ENCODE peak calls at places on chromosomes 3 and 15, in four cellular contexts. One of them, this sample, is unnamed.

GRCh38 chr15:81336568-81336967 is 12.6 kb upstream of the STARD5 start:
- DNase-seq in HepG2: peak; percentile 12
- DNase-seq in H1: no peak
- DNase-seq in K562: no peak
- DNase-seq in this sample: peak; percentile 21

GRCh38 chr3:71423151-71423906 is 160.2 kb downstream of the FOXP1 start:
- DNase-seq in HepG2: no peak
- DNase-seq in K562: peak; percentile 39
- DNase-seq in H1: no peak
- DNase-seq in this sample: peak; percentile 36

GRCh38 chr3:46959169-46959515 is 17.4 kb downstream of the CCDC12 start:
- DNase-seq in HepG2: no peak
- DNase-seq in K562: no peak
- DNase-seq in H1: no peak
- DNase-seq in this sample: no peak

GRCh38 chr3:188693435-188693834 is 478.3 kb upstream of the TPRG1 start:
- DNase-seq in HepG2: no peak
- DNase-seq in K562: no peak
- DNase-seq in H1: no peak
- DNase-seq in this sample: no peak

GRCh38 chr3:100810671-100811070 is 101.4 kb downstream of the TFG start:
- DNase-seq in HepG2: no peak
- DNase-seq in K562: no peak
- DNase-seq in H1: no peak
- DNase-seq in this sample: no peak

GRCh38 chr15:96321422-96322391 is 8.8 kb upstream of the NR2F2 start:
- DNase-seq in K562: no peak
- DNase-seq in H1: no peak
- DNase-seq in HepG2: no peak
- DNase-seq in this sample: no peak

GRCh38 chr15:68994149-68994548 is 20.3 kb upstream of the NOX5 start:
- DNase-seq in K562: no peak
- DNase-seq in H1: no peak
- DNase-seq in HepG2: no peak
- DNase-seq in this sample: no peak

GRCh38 chr3:46908294-46908985 is 30.9 kb downstream of the PTH1R start:
- DNase-seq in H1: no peak
- DNase-seq in K562: no peak
- DNase-seq in HepG2: no peak
- DNase-seq in this sample: no peak

GRCh38 chr15:68203956-68204355 is 1.2 kb downstream of the CALML4 start:
- DNase-seq in HepG2: no peak
- DNase-seq in K562: no peak
- DNase-seq in H1: no peak
- DNase-seq in this sample: no peak

GRCh38 chr3:23671901-23672589 is 133.7 kb upstream of the UBE2E1 start:
- DNase-seq in HepG2: no peak
- DNase-seq in K562: no peak
- DNase-seq in H1: no peak
- DNase-seq in this sample: no peak

GRCh38 chr3:192833177-192833890 is 84.3 kb downstream of the MB21D2 start:
- DNase-seq in H1: no peak
- DNase-seq in K562: no peak
- DNase-seq in HepG2: no peak
- DNase-seq in this sample: no peak

GRCh38 chr3:18112976-18113766 is 312.0 kb downstream of the SATB1 start:
- DNase-seq in K562: no peak
- DNase-seq in H1: no peak
- DNase-seq in HepG2: no peak
- DNase-seq in this sample: no peak

GRCh38 chr3:152379415-152380042 is 110.8 kb downstream of the MBNL1 start:
- DNase-seq in K562: no peak
- DNase-seq in H1: no peak
- DNase-seq in HepG2: no peak
- DNase-seq in this sample: no peak
- H3K4me1 ChIP-seq in K562: peaks cover 3% of the 10 kb centered on the region
- H3K4me1 ChIP-seq in H1: peaks cover 8% of the 10 kb centered on the region
- H3K4me1 ChIP-seq in HepG2: peaks cover 42% of the 10 kb centered on the region
- H3K4me1 ChIP-seq in this sample: peaks cover 70% of the 10 kb centered on the region

DNA sequence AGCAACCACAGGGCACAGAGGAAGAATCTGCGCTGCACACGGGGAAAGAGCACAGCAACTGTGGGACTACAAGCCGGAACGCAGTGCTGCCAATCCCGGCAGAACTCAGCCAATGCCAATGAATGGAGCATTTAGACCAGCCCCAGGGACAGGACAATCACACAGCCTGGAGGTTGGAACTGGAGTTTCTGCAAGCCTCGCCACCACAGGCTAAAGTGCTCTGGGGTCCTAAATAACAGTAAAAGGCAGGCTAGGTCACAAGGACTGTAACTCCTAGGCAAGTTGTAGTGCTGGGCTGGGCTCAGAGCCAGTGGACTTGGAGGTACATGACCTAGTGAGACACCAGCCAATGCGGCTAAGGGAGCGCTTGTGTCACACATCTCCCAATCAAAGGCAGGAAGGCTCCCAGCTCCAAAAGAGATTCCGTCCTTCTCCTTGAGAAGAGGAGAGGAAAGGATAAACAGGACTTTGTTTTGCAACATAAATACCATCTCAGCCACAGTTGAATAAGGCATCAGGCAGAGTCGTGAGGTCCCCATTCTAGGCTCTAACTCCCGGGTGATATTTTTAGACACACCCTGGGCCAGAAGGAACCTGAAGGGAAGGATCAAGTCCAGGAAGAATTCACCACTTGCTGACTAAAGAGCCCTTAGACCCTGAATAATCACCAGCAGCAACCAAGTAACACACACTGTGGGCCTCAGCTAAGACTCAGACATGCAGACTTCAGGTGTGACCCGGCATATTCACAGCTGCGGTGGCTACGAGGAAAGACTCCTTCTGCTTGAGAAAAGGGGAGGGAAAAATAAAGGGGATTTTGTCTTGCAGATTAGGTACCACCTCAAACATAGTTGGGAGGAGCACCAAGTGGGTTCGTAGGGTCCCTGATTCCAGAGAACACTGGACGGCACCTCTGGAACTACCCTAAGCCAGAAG is 85.5 kb upstream of the XXYLT1 start:
- DNase-seq in H1: no peak
- DNase-seq in K562: no peak
- DNase-seq in HepG2: no peak
- DNase-seq in this sample: no peak
- TF ChIP-seq USF2 in H1: no peak
- TF ChIP-seq USF2 in K562: no peak
- TF ChIP-seq USF2 in HepG2: no peak
- TF ChIP-seq USF2 in this sample: no peak

GRCh38 chr3:123642182-123642956 is 57.5 kb upstream of the HACD2 start:
- DNase-seq in H1: peak; percentile 89
- DNase-seq in K562: peak; percentile 86
- DNase-seq in HepG2: peak; percentile 95
- DNase-seq in this sample: peak; percentile 79
- TF ChIP-seq RNF2 in H1: no peak
- TF ChIP-seq RNF2 in K562: no peak
- TF ChIP-seq RNF2 in HepG2: no peak
- TF ChIP-seq RNF2 in this sample: no peak

DNA sequence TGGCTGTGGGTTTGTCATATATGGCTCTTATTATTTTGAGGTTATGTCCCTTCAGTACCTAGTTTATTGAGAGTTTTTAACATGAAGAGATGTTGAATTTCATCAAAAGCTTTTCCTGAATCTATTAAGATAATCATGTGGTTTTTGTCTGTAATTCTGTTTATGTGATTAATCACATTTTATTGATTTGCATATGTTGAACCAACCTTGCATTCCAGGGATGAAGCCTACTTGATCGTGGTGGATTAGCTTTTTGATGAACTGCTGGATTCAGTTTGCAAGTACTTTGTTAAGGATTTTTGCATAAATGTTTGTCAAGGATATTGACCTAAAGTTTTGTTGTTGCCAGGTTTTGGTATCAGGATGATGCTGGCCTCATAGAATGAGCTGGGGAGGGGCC is 33.1 kb upstream of the IQCF2 start:
- DNase-seq in H1: no peak
- DNase-seq in K562: no peak
- DNase-seq in HepG2: no peak
- DNase-seq in this sample: no peak
- H3K4me1 ChIP-seq in H1: no peaks in the 10 kb centered on the region
- H3K4me1 ChIP-seq in K562: no peaks in the 10 kb centered on the region
- H3K4me1 ChIP-seq in HepG2: no peaks in the 10 kb centered on the region
- H3K4me1 ChIP-seq in this sample: no peaks in the 10 kb centered on the region

DNA sequence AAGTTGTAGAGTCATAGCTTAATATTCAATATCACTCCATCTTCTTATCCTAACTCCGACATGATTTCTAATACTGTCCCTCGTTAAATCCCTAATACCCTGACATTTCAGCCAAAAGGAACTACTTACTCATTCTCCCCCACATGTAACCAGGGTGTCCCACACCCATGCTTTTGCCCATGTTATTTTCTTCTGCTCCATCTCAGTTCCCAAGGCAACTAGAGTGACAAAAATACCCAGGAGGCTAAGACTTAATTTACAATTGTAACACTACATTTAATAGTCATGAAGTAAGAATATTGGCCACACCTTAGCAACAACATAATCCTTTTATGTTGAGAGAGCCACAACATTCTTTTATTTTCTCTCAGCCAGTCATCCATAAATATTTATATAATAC is 248.5 kb upstream of the TGFBR2 start:
- DNase-seq in K562: no peak
- DNase-seq in HepG2: no peak
- DNase-seq in H1: no peak
- DNase-seq in this sample: peak; percentile 33
- TF ChIP-seq USF2 in K562: no peak
- TF ChIP-seq USF2 in HepG2: no peak
- TF ChIP-seq USF2 in H1: no peak
- TF ChIP-seq USF2 in this sample: no peak

DNA sequence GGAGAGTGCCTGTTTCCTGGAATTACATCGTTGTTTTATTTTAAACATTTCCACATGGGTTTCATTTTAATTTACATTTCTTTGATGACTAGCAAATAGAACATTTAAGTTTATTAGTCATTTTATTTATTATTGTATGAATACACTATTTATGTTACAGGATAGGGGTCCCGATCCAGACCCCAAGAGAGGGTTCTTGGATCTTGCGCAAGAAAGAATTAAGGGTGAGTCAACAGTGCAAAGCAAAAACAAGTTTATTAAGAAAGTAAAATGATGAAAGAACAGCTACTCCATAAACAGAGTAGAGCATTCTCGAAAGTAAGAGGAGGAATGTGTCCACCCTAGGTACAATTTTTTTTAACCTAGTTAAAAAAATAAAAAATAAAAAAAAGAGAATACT is 539.5 kb downstream of the NAALADL2 start:
- DNase-seq in H1: no peak
- DNase-seq in HepG2: no peak
- DNase-seq in K562: no peak
- DNase-seq in this sample: no peak
- TF ChIP-seq RNF2 in H1: no peak
- TF ChIP-seq RNF2 in HepG2: no peak
- TF ChIP-seq RNF2 in K562: no peak
- TF ChIP-seq RNF2 in this sample: no peak

GRCh38 chr3:136021798-136022197 is 56.3 kb downstream of the PPP2R3A start:
- DNase-seq in K562: no peak
- DNase-seq in HepG2: no peak
- DNase-seq in H1: no peak
- DNase-seq in this sample: no peak
- H3K4me1 ChIP-seq in K562: no peaks in the 10 kb centered on the region
- H3K4me1 ChIP-seq in HepG2: no peaks in the 10 kb centered on the region
- H3K4me1 ChIP-seq in H1: no peaks in the 10 kb centered on the region
- H3K4me1 ChIP-seq in this sample: no peaks in the 10 kb centered on the region

DNA sequence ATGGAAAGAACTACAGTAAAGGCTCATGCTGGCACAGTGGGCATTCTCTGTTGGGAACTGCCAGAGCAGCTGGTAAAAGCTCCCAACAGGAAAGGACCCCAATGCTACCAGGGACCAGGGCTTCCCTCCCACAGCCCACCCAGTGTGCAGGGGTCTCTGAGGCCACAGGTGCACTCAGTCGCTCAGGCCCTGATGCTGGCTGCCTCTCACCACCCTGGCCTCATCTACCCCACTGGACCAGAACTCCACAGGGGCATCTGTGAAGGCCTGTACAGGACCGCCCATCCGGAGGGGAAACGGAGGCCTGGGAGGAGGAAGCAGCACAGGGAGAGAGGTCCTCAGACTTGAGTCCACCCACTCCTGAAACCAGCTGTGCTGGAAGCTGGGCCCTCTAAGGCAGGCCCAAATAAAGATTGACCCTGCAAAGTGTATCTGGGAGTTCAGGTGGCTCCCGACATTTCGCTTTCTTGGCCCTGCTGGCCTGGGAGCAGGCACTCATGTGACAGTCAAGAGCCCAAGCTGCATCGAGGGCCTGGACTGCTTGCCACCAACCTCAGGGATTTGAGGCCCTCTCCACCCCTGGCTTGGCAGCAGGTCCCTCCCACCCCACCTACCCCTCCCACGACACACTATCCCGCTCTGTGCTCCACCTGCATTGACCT is 12.7 kb downstream of the KLF15 start:
- DNase-seq in HepG2: no peak
- DNase-seq in K562: no peak
- DNase-seq in H1: no peak
- DNase-seq in this sample: no peak
- TF ChIP-seq USF2 in HepG2: no peak
- TF ChIP-seq USF2 in K562: no peak
- TF ChIP-seq USF2 in H1: no peak
- TF ChIP-seq USF2 in this sample: no peak

GRCh38 chr3:112375117-112375516 is 42.2 kb downstream of the CD200 start:
- DNase-seq in HepG2: no peak
- DNase-seq in H1: no peak
- DNase-seq in K562: no peak
- DNase-seq in this sample: no peak
- TF ChIP-seq RNF2 in HepG2: no peak
- TF ChIP-seq RNF2 in H1: no peak
- TF ChIP-seq RNF2 in K562: no peak
- TF ChIP-seq RNF2 in this sample: no peak

This sample was measured in A549.